ENCODE peak calls at places on chromosomes 7 and 10, in five cellular contexts. Y is psoas muscle, R is LoVo, H is astrocyte of the cerebellum, J is right lobe of liver. T is an unnamed sample.

GRCh38 chr10:20767028-20767427 is 130.1 kb downstream of the NEBL start:
- DNase-seq in H (no peak), Y (no peak), R (no peak), J (no peak), T (no peak)

GRCh38 chr7:6407434-6407833 is 40.3 kb downstream of the DAGLB start:
- DNase-seq in J (no peak), Y (no peak), H (no peak), R (no peak), T (no peak)

GRCh38 chr7:152292897-152293296 is 142.9 kb downstream of the KMT2C start:
- DNase-seq in R (no peak), H (no peak), J (no peak), Y (no peak), T (no peak)

GRCh38 chr7:33040803-33041516 is 21.6 kb downstream of the NT5C3A start:
- DNase-seq in R (peak), H (no peak), J (no peak), Y (no peak), T (peak)

GRCh38 chr10:3426190-3426845 is 253.7 kb upstream of the PITRM1 start:
- DNase-seq in Y (no peak), J (no peak), R (peak), H (peak), T (peak)

GRCh38 chr7:2800923-2801682 is 43.0 kb downstream of the GNA12 start:
- DNase-seq in Y (peak), R (no peak), J (no peak), H (peak), T (peak)

GRCh38 chr10:129105266-129105665 is 361.8 kb upstream of the MGMT start:
- DNase-seq in H (peak), R (no peak), J (no peak), Y (no peak), T (no peak)

GRCh38 chr7:55052081-55052480 is 33.3 kb downstream of the EGFR start:
- DNase-seq in R (no peak), H (no peak), Y (no peak), J (no peak), T (no peak)

GRCh38 chr7:2476776-2477446 is 713 bp upstream of the GRIFIN start:
- DNase-seq in H (no peak), Y (no peak), J (peak), R (no peak), T (no peak)